ENCODE peak calls at places on chromosomes 13 and 19, in eight cellular contexts. Y is fibroblast of the aortic adventitia, G is WTC11, W is AG10803, B is fibroblast of the conjunctiva, O is astrocyte of the spinal cord, X is HAP-1, R is HEK293T. K is an unnamed sample.

GRCh38 chr19:16661480-16662034 is 618 bp downstream of the TMEM38A start:
- DNase-seq in Y (no peak), W (no peak), O (no peak), R (no peak), G (peak), X (no peak), B (no peak), K (no peak)

GRCh38 chr19:15195381-15195964 is 5.3 kb downstream of the NOTCH3 start:
- DNase-seq in G (peak), O (peak), Y (peak), W (peak), R (peak), X (peak), B (no peak), K (peak)

GRCh38 chr19:4542896-4543351 is 3.1 kb upstream of the LRG1 start:
- DNase-seq in B (no peak), R (no peak), G (no peak), O (no peak), W (no peak), Y (no peak), X (no peak), K (no peak)

GRCh38 chr13:99988469-99989375 is 7.1 kb downstream of the ZIC2 start:
- DNase-seq in O (peak), Y (no peak), G (peak), W (no peak), B (no peak), R (no peak), X (no peak), K (no peak)

GRCh38 chr19:2578391-2578826 is 102.5 kb downstream of the GADD45B start:
- DNase-seq in Y (peak), X (no peak), B (no peak), R (no peak), G (peak), O (peak), W (peak), K (peak)

GRCh38 chr13:101265934-101266333 is 150.4 kb downstream of the NALCN start:
- DNase-seq in O (peak), R (no peak), X (no peak), G (no peak), W (peak), B (no peak), Y (peak), K (peak)

GRCh38 chr13:44107357-44108121 is 227.8 kb downstream of the LACC1 start:
- DNase-seq in B (no peak), G (no peak), R (no peak), X (no peak), W (no peak), O (no peak), Y (no peak), K (no peak)

GRCh38 chr13:42926555-42926954 is 65.5 kb downstream of the EPSTI1 start:
- DNase-seq in X (no peak), Y (peak), W (no peak), R (no peak), B (peak), G (no peak), O (no peak), K (no peak)

GRCh38 chr19:13226983-13227382 is 76.8 kb downstream of the IER2 start:
- DNase-seq in G (no peak), O (no peak), W (no peak), Y (no peak), R (no peak), X (no peak), B (no peak), K (no peak)

GRCh38 chr19:2974342-2974932 is 2.9 kb upstream of the TLE6 start:
- DNase-seq in X (no peak), O (no peak), W (no peak), Y (peak), G (no peak), B (no peak), R (no peak), K (no peak)

K was measured in EH.